ENCODE peak calls at places on chromosomes 5 and 9, in six cellular contexts. One of them, this sample, is unnamed.

GRCh38 chr5:126614189-126614588 is 13.4 kb downstream of the PHAX start:
- DNase-seq in IMR-90: no peak
- DNase-seq in neuronal stem cell: no peak
- DNase-seq in H1: peak; percentile 17
- DNase-seq in mesenchymal stem cell: no peak
- DNase-seq in trophoblast cell: no peak
- DNase-seq in this sample: no peak

GRCh38 chr9:93682155-93682968 is 106.0 kb downstream of the PHF2 start:
- DNase-seq in IMR-90: peak; percentile 23
- DNase-seq in neuronal stem cell: peak; percentile 58
- DNase-seq in H1: peak; percentile 99
- DNase-seq in mesenchymal stem cell: peak; percentile 57
- DNase-seq in trophoblast cell: peak; percentile 90
- DNase-seq in this sample: peak; percentile 91

GRCh38 chr5:142931896-142932686 is 161.9 kb downstream of the ARHGAP26 start:
- DNase-seq in IMR-90: no peak
- DNase-seq in neuronal stem cell: no peak
- DNase-seq in H1: no peak
- DNase-seq in mesenchymal stem cell: no peak
- DNase-seq in trophoblast cell: no peak
- DNase-seq in this sample: no peak

GRCh38 chr5:96483878-96484277 is 50.8 kb upstream of the PCSK1 start:
- DNase-seq in IMR-90: peak; percentile 55
- DNase-seq in neuronal stem cell: peak; percentile 45
- DNase-seq in H1: no peak
- DNase-seq in mesenchymal stem cell: peak; percentile 51
- DNase-seq in trophoblast cell: peak; percentile 9
- DNase-seq in this sample: no peak

GRCh38 chr9:88106492-88106891 is 31.8 kb downstream of the SPATA31C2 start:
- DNase-seq in IMR-90: peak; percentile 36
- DNase-seq in neuronal stem cell: no peak
- DNase-seq in H1: no peak
- DNase-seq in mesenchymal stem cell: peak; percentile 25
- DNase-seq in trophoblast cell: peak; percentile 14
- DNase-seq in this sample: peak; percentile 36

GRCh38 chr5:39624268-39624886 is 199.6 kb upstream of the DAB2 start:
- DNase-seq in IMR-90: peak; percentile 8
- DNase-seq in neuronal stem cell: no peak
- DNase-seq in H1: no peak
- DNase-seq in mesenchymal stem cell: peak; percentile 52
- DNase-seq in trophoblast cell: peak; percentile 76
- DNase-seq in this sample: no peak

GRCh38 chr9:12656803-12657202 is 36.4 kb upstream of the TYRP1 start:
- DNase-seq in IMR-90: no peak
- DNase-seq in neuronal stem cell: no peak
- DNase-seq in H1: no peak
- DNase-seq in mesenchymal stem cell: no peak
- DNase-seq in trophoblast cell: no peak
- DNase-seq in this sample: no peak

GRCh38 chr5:159581502-159582249 is 251.4 kb upstream of the IL12B start:
- DNase-seq in IMR-90: peak; percentile 45
- DNase-seq in neuronal stem cell: no peak
- DNase-seq in H1: no peak
- DNase-seq in mesenchymal stem cell: peak; percentile 34
- DNase-seq in trophoblast cell: no peak
- DNase-seq in this sample: no peak

GRCh38 chr5:141799507-141800167 is 78.6 kb downstream of the PCDH1 start:
- DNase-seq in IMR-90: no peak
- DNase-seq in neuronal stem cell: no peak
- DNase-seq in H1: no peak
- DNase-seq in mesenchymal stem cell: no peak
- DNase-seq in trophoblast cell: no peak
- DNase-seq in this sample: no peak

GRCh38 chr5:18090177-18090576 is 455.9 kb downstream of the TAF11L14 start:
- DNase-seq in IMR-90: no peak
- DNase-seq in neuronal stem cell: no peak
- DNase-seq in H1: no peak
- DNase-seq in mesenchymal stem cell: no peak
- DNase-seq in trophoblast cell: no peak
- DNase-seq in this sample: no peak

GRCh38 chr5:9035346-9035745 is 510.5 kb downstream of the SEMA5A start:
- DNase-seq in IMR-90: no peak
- DNase-seq in neuronal stem cell: no peak
- DNase-seq in H1: no peak
- DNase-seq in mesenchymal stem cell: no peak
- DNase-seq in trophoblast cell: no peak
- DNase-seq in this sample: no peak

GRCh38 chr9:129459550-129460322 is 161.2 kb downstream of the C9orf50 start:
- DNase-seq in IMR-90: no peak
- DNase-seq in neuronal stem cell: no peak
- DNase-seq in H1: peak; percentile 71
- DNase-seq in mesenchymal stem cell: no peak
- DNase-seq in trophoblast cell: no peak
- DNase-seq in this sample: no peak

GRCh38 chr9:12162101-12162500 is 531.1 kb upstream of the TYRP1 start:
- DNase-seq in IMR-90: no peak
- DNase-seq in neuronal stem cell: no peak
- DNase-seq in H1: no peak
- DNase-seq in mesenchymal stem cell: no peak
- DNase-seq in trophoblast cell: no peak
- DNase-seq in this sample: no peak

GRCh38 chr9:124285903-124286291 is 28.1 kb downstream of the NEK6 start:
- DNase-seq in IMR-90: peak; percentile 99
- DNase-seq in neuronal stem cell: no peak
- DNase-seq in H1: no peak
- DNase-seq in mesenchymal stem cell: peak; percentile 99
- DNase-seq in trophoblast cell: peak; percentile 78
- DNase-seq in this sample: no peak

GRCh38 chr9:14515564-14516198 is 177.6 kb downstream of the ZDHHC21 start:
- DNase-seq in IMR-90: no peak
- DNase-seq in neuronal stem cell: no peak
- DNase-seq in H1: peak; percentile 73
- DNase-seq in mesenchymal stem cell: no peak
- DNase-seq in trophoblast cell: no peak
- DNase-seq in this sample: peak; percentile 83

GRCh38 chr9:120408680-120409258 is 171.2 kb downstream of the CDK5RAP2 start:
- DNase-seq in IMR-90: no peak
- DNase-seq in neuronal stem cell: no peak
- DNase-seq in H1: peak; percentile 23
- DNase-seq in mesenchymal stem cell: no peak
- DNase-seq in trophoblast cell: no peak
- DNase-seq in this sample: no peak

GRCh38 chr5:135173662-135174290 is 139.7 kb upstream of the PITX1 start:
- DNase-seq in IMR-90: no peak
- DNase-seq in neuronal stem cell: no peak
- DNase-seq in H1: no peak
- DNase-seq in mesenchymal stem cell: no peak
- DNase-seq in trophoblast cell: no peak
- DNase-seq in this sample: no peak

GRCh38 chr5:132310141-132310834 is 16.1 kb downstream of the SLC22A4 start:
- DNase-seq in IMR-90: no peak
- DNase-seq in neuronal stem cell: no peak
- DNase-seq in H1: no peak
- DNase-seq in mesenchymal stem cell: no peak
- DNase-seq in trophoblast cell: no peak
- DNase-seq in this sample: no peak

GRCh38 chr5:132313378-132313777 is 19.2 kb downstream of the SLC22A4 start:
- DNase-seq in IMR-90: peak; percentile 61
- DNase-seq in neuronal stem cell: no peak
- DNase-seq in H1: no peak
- DNase-seq in mesenchymal stem cell: no peak
- DNase-seq in trophoblast cell: no peak
- DNase-seq in this sample: no peak

GRCh38 chr5:132305420-132305819 is 11.2 kb downstream of the SLC22A4 start:
- DNase-seq in IMR-90: no peak
- DNase-seq in neuronal stem cell: no peak
- DNase-seq in H1: no peak
- DNase-seq in mesenchymal stem cell: no peak
- DNase-seq in trophoblast cell: no peak
- DNase-seq in this sample: no peak

GRCh38 chr5:132308701-132309100 is 14.5 kb downstream of the SLC22A4 start:
- DNase-seq in IMR-90: no peak
- DNase-seq in neuronal stem cell: no peak
- DNase-seq in H1: no peak
- DNase-seq in mesenchymal stem cell: no peak
- DNase-seq in trophoblast cell: no peak
- DNase-seq in this sample: no peak

DNA sequence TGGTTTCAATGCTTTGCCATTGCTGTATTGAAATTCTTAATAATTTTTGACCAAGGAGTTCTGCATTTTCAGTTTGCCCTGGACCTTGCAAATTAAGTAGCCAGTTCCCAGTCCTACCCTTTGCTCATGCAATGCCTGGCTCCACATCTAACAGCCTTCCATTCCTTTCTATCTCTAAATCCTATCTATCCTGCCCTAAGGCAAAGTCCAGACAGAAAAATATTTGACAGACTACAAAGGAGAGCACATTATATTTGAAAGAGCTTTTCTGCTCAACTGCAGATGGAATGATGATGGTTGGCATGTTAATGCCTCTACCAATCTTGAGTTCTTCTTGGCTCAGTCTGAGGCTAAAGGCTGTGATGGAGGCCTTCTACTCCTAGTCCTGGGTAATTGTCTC is 15.5 kb downstream of the SLC22A4 start:
- DNase-seq in IMR-90: no peak
- DNase-seq in neuronal stem cell: no peak
- DNase-seq in H1: no peak
- DNase-seq in mesenchymal stem cell: no peak
- DNase-seq in trophoblast cell: peak; percentile 61
- DNase-seq in this sample: no peak
- H4K91ac ChIP-seq in IMR-90: no peak overlapping the region
- H4K91ac ChIP-seq in neuronal stem cell: no peak overlapping the region
- H4K91ac ChIP-seq in H1: no peak overlapping the region
- H4K91ac ChIP-seq in mesenchymal stem cell: no peak overlapping the region
- H4K91ac ChIP-seq in trophoblast cell: no peak overlapping the region
- H4K91ac ChIP-seq in this sample: no peak overlapping the region

GRCh38 chr5:5558102-5558501 is 135.6 kb downstream of the ICE1 start:
- DNase-seq in IMR-90: no peak
- DNase-seq in neuronal stem cell: no peak
- DNase-seq in H1: no peak
- DNase-seq in mesenchymal stem cell: no peak
- DNase-seq in trophoblast cell: no peak
- DNase-seq in this sample: no peak
- H2BK5ac ChIP-seq in IMR-90: no peak overlapping the region
- H2BK5ac ChIP-seq in neuronal stem cell: no peak overlapping the region
- H2BK5ac ChIP-seq in H1: no peak overlapping the region
- H2BK5ac ChIP-seq in mesenchymal stem cell: no peak overlapping the region
- H2BK5ac ChIP-seq in trophoblast cell: no peak overlapping the region
- H2BK5ac ChIP-seq in this sample: no peak overlapping the region

GRCh38 chr9:136171009-136171800 is 33.7 kb downstream of the LHX3 start:
- DNase-seq in IMR-90: no peak
- DNase-seq in neuronal stem cell: peak; percentile 89
- DNase-seq in H1: no peak
- DNase-seq in mesenchymal stem cell: no peak
- DNase-seq in trophoblast cell: no peak
- DNase-seq in this sample: peak; percentile 83

GRCh38 chr9:136173648-136174290 is 31.2 kb downstream of the LHX3 start:
- DNase-seq in IMR-90: no peak
- DNase-seq in neuronal stem cell: no peak
- DNase-seq in H1: no peak
- DNase-seq in mesenchymal stem cell: no peak
- DNase-seq in trophoblast cell: no peak
- DNase-seq in this sample: no peak

GRCh38 chr9:136170291-136170901 is 34.5 kb downstream of the LHX3 start:
- DNase-seq in IMR-90: no peak
- DNase-seq in neuronal stem cell: no peak
- DNase-seq in H1: peak; percentile 92
- DNase-seq in mesenchymal stem cell: peak; percentile 5
- DNase-seq in trophoblast cell: no peak
- DNase-seq in this sample: peak; percentile 70

GRCh38 chr9:136172412-136173079 is 32.4 kb downstream of the LHX3 start:
- DNase-seq in IMR-90: no peak
- DNase-seq in neuronal stem cell: no peak
- DNase-seq in H1: peak; percentile 49
- DNase-seq in mesenchymal stem cell: no peak
- DNase-seq in trophoblast cell: no peak
- DNase-seq in this sample: peak; percentile 71

DNA sequence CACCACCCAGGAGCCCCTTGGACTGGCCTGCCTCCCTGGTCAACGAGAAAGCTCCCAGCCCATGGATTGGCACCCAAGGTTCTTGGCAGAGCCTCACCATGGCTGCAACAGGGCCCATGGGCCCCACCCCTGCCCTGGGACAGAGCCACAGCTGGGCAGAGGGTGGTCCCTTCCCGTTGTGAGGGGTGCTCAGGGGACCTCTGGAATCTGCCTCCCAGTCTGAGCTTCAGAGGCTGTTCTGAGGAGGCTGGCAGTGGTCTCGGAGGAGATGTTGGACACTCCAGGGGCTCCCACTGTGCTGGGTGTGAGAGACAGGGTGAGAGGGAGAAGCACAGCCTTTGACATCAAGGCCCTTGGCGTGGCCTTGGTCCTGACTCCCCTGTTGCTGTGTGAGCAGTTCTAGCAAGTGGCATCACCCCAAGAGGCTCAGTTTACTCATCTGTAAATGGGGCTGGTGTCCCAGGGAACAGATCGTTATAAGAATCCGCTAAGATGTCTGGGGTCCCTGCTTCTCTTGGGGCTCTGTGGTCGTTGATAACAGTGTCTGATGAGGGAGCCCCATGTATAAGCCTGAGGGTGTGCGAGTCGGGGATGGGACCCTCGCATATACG is 33.0 kb downstream of the LHX3 start:
- DNase-seq in IMR-90: no peak
- DNase-seq in neuronal stem cell: no peak
- DNase-seq in H1: peak; percentile 65
- DNase-seq in mesenchymal stem cell: no peak
- DNase-seq in trophoblast cell: no peak
- DNase-seq in this sample: no peak
- H3K23ac ChIP-seq in IMR-90: no peak overlapping the region
- H3K23ac ChIP-seq in neuronal stem cell: peak overlapping the region; percentile 6
- H3K23ac ChIP-seq in H1: no peak overlapping the region
- H3K23ac ChIP-seq in mesenchymal stem cell: no peak overlapping the region
- H3K23ac ChIP-seq in trophoblast cell: no peak overlapping the region
- H3K23ac ChIP-seq in this sample: no peak overlapping the region

GRCh38 chr9:84815554-84815953 is 146.0 kb downstream of the NTRK2 start:
- DNase-seq in IMR-90: no peak
- DNase-seq in neuronal stem cell: no peak
- DNase-seq in H1: no peak
- DNase-seq in mesenchymal stem cell: no peak
- DNase-seq in trophoblast cell: no peak
- DNase-seq in this sample: no peak
- H4K91ac ChIP-seq in IMR-90: no peak overlapping the region
- H4K91ac ChIP-seq in neuronal stem cell: no peak overlapping the region
- H4K91ac ChIP-seq in H1: no peak overlapping the region
- H4K91ac ChIP-seq in mesenchymal stem cell: no peak overlapping the region
- H4K91ac ChIP-seq in trophoblast cell: no peak overlapping the region
- H4K91ac ChIP-seq in this sample: no peak overlapping the region

GRCh38 chr5:78633710-78634109 is 14.9 kb downstream of the LHFPL2 start:
- DNase-seq in IMR-90: peak; percentile 84
- DNase-seq in neuronal stem cell: no peak
- DNase-seq in H1: no peak
- DNase-seq in mesenchymal stem cell: peak; percentile 35
- DNase-seq in trophoblast cell: no peak
- DNase-seq in this sample: no peak
- H2BK5ac ChIP-seq in IMR-90: no peak overlapping the region
- H2BK5ac ChIP-seq in neuronal stem cell: no peak overlapping the region
- H2BK5ac ChIP-seq in H1: peak overlapping the region; percentile 3
- H2BK5ac ChIP-seq in mesenchymal stem cell: no peak overlapping the region
- H2BK5ac ChIP-seq in trophoblast cell: no peak overlapping the region
- H2BK5ac ChIP-seq in this sample: no peak overlapping the region